ENCODE peak calls at places on chromosomes 1 and 21, in seven cellular contexts. E is body of pancreas, U is heart right ventricle, V is BE2C, H is psoas muscle, D is stomach, J is pancreas. X is an unnamed sample.
A peak's percentile ranks its signal among the peaks of the same experiment; 100 is the strongest.

GRCh38 chr1:45359882-45360513 is 19.8 kb upstream of the MUTYH start:
- DNase-seq in V (peak; percentile 37), D (peak; percentile 69), J (no peak), E (peak; percentile 69), U (peak; percentile 80), H (peak; percentile 49), X (peak; percentile 60)

GRCh38 chr21:42747267-42747701 is 93.9 kb downstream of the PDE9A start:
- DNase-seq in V (no peak), E (no peak), U (no peak), J (no peak), H (no peak), D (no peak), X (no peak)

GRCh38 chr1:26021647-26022403 is at the start of gene EXTL1:
- DNase-seq in V (peak; percentile 73), U (peak; percentile 79), D (no peak), E (no peak), H (peak; percentile 64), J (no peak), X (no peak)

GRCh38 chr1:1319646-1319941 is 4.9 kb downstream of the INTS11 start:
- DNase-seq in V (no peak), U (no peak), H (no peak), E (no peak), D (no peak), J (no peak), X (no peak)

GRCh38 chr1:166999500-166999899 is 10.4 kb downstream of the MAEL start:
- DNase-seq in U (no peak), J (no peak), E (no peak), V (no peak), H (no peak), D (no peak), X (no peak)

GRCh38 chr1:198771562-198772153 is 132.8 kb downstream of the PTPRC start:
- DNase-seq in H (no peak), J (no peak), D (no peak), E (no peak), U (no peak), V (peak; percentile 60), X (no peak)

GRCh38 chr1:175563556-175563955 is 179.8 kb downstream of the TNR start:
- DNase-seq in J (no peak), D (no peak), V (no peak), U (no peak), E (no peak), H (no peak), X (no peak)

GRCh38 chr1:246280551-246280950 is 226.5 kb downstream of the SMYD3 start:
- DNase-seq in U (no peak), E (no peak), V (peak; percentile 42), D (no peak), J (no peak), H (no peak), X (no peak)

GRCh38 chr1:12258272-12258671 is 28.4 kb downstream of the VPS13D start:
- DNase-seq in H (no peak), D (no peak), E (no peak), U (no peak), J (no peak), V (no peak), X (no peak)

GRCh38 chr21:44525431-44526095 is 14.4 kb downstream of the KRTAP10-1 start:
- DNase-seq in U (no peak), H (no peak), D (peak; percentile 23), V (peak; percentile 9), E (no peak), J (peak; percentile 48), X (no peak)

GRCh38 chr1:78683079-78683478 is 33.4 kb downstream of the IFI44 start:
- DNase-seq in D (no peak), H (no peak), E (no peak), V (no peak), J (no peak), U (no peak), X (no peak)

GRCh38 chr1:233020441-233020840 is 70.0 kb downstream of the NTPCR start:
- DNase-seq in J (no peak), U (peak; percentile 8), D (no peak), H (peak; percentile 19), V (no peak), E (no peak), X (no peak)

GRCh38 chr1:167517535-167518330 is 596 bp downstream of the CD247 start:
- DNase-seq in H (peak; percentile 35), D (no peak), E (no peak), J (no peak), V (peak; percentile 21), U (no peak), X (no peak)

GRCh38 chr1:28783363-28783762 is 28.6 kb upstream of the OPRD1 start:
- DNase-seq in E (no peak), J (no peak), V (no peak), H (no peak), U (no peak), D (no peak), X (no peak)
- TF ChIP-seq CTCF in E (no peak), J (no peak), V (no peak), H (no peak), U (no peak), D (no peak), X (no peak)

GRCh38 chr1:206593351-206593925 is 18.8 kb downstream of the EIF2D start:
- DNase-seq in J (no peak), H (no peak), U (no peak), V (no peak), E (no peak), D (no peak), X (no peak)
- H3K36me3 ChIP-seq in J (no peaks in the 10 kb centered on the region), H (peaks cover 98% of the 10 kb centered on the region), U (peaks cover 98% of the 10 kb centered on the region), V (peaks cover 61% of the 10 kb centered on the region), E (peaks cover 31% of the 10 kb centered on the region), D (peaks cover 92% of the 10 kb centered on the region), X (peaks cover 35% of the 10 kb centered on the region)

GRCh38 chr1:18875796-18876128 is 16.3 kb upstream of the TAS1R2 start:
- DNase-seq in U (no peak), V (no peak), D (no peak), J (no peak), H (no peak), E (no peak), X (no peak)

GRCh38 chr1:18876210-18876609 is 16.8 kb upstream of the TAS1R2 start:
- DNase-seq in U (no peak), V (no peak), H (no peak), D (no peak), E (no peak), J (no peak), X (no peak)

GRCh38 chr1:18874036-18874435 is 14.6 kb upstream of the TAS1R2 start:
- DNase-seq in H (no peak), D (no peak), J (no peak), V (no peak), U (no peak), E (no peak), X (no peak)

GRCh38 chr1:18874600-18874999 is 15.1 kb upstream of the TAS1R2 start:
- DNase-seq in U (no peak), E (no peak), H (no peak), D (peak; percentile 49), J (no peak), V (no peak), X (no peak)

GRCh38 chr1:18875107-18875795 is 15.8 kb upstream of the TAS1R2 start:
- DNase-seq in D (peak; percentile 83), V (peak; percentile 80), U (peak; percentile 79), H (peak; percentile 81), E (peak; percentile 86), J (peak; percentile 93), X (peak; percentile 85)
- H3K4me1 ChIP-seq in D (no peaks in the 10 kb centered on the region), V (no peaks in the 10 kb centered on the region), U (peaks cover 6% of the 10 kb centered on the region), H (no peaks in the 10 kb centered on the region), E (peaks cover under 1% of the 10 kb centered on the region), J (no peaks in the 10 kb centered on the region), X (no peaks in the 10 kb centered on the region)

DNA sequence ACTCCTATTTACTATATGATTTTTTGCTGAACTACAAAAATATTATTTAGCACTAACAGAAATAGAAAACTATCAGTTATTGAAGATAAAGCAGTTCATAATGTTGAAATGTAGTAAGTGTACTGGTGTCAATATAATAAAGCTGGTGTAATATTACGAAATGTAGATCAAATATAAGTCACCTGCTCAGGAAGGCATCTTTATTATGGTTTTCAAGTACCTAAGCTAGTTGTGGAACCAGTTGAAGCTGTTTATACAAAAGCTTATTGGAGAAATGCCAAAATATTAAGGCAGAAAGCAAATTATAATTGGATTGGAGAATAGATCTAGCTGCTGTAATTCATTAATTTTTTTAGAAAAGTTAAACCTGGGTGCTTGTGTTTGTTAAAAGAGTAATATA is 6.2 kb upstream of the MARK1 start:
- DNase-seq in V (no peak), H (no peak), E (no peak), U (no peak), D (no peak), J (no peak), X (no peak)
- TF ChIP-seq CTCF in V (no peak), H (no peak), E (no peak), U (no peak), D (no peak), J (no peak), X (no peak)

GRCh38 chr1:28755701-28756100 is 19.0 kb downstream of the YTHDF2 start:
- DNase-seq in D (no peak), V (no peak), H (no peak), U (no peak), E (no peak), J (no peak), X (no peak)

GRCh38 chr1:28758420-28758819 is 21.7 kb downstream of the YTHDF2 start:
- DNase-seq in U (no peak), H (no peak), D (no peak), V (no peak), E (no peak), J (no peak), X (no peak)

GRCh38 chr1:28761189-28761588 is 24.4 kb downstream of the YTHDF2 start:
- DNase-seq in U (no peak), V (no peak), E (no peak), J (no peak), H (no peak), D (no peak), X (no peak)

GRCh38 chr1:28759257-28759656 is 22.5 kb downstream of the YTHDF2 start:
- DNase-seq in E (no peak), H (no peak), U (no peak), D (no peak), J (no peak), V (no peak), X (no peak)

DNA sequence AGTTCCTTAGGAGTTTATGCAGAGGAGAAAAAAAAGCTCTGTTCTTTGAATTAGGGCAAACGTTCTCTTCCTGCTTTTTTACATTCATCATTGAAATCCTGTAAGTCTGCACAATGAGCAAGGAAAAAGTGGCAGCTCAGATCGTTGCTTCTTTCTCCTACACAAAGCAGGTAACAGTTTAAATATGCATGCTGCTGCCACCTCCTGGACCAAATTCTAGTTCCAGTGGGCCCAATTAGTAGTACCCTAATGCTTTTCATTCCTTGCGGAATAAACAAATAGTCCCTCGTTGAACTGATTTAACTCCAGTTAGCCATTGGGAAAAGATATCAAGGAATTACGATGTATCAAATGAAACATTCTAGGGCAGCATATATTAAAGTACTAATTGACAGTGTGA is 20.1 kb downstream of the YTHDF2 start:
- DNase-seq in J (no peak), H (no peak), V (no peak), U (no peak), E (no peak), D (no peak), X (no peak)
- H3K36me3 ChIP-seq in J (no peaks in the 10 kb centered on the region), H (peaks cover 15% of the 10 kb centered on the region), V (peaks cover 34% of the 10 kb centered on the region), U (peaks cover 48% of the 10 kb centered on the region), E (peaks cover 2% of the 10 kb centered on the region), D (peaks cover 34% of the 10 kb centered on the region), X (peaks cover 12% of the 10 kb centered on the region)

GRCh38 chr1:6358144-6358624 is 35.4 kb downstream of the ACOT7 start:
- DNase-seq in J (no peak), U (no peak), V (no peak), H (no peak), D (no peak), E (no peak), X (no peak)
- H3K4me1 ChIP-seq in J (peaks cover 19% of the 10 kb centered on the region), U (peaks cover 40% of the 10 kb centered on the region), V (peaks cover 30% of the 10 kb centered on the region), H (peaks cover 12% of the 10 kb centered on the region), D (peaks cover 72% of the 10 kb centered on the region), E (peaks cover 54% of the 10 kb centered on the region), X (peaks cover 9% of the 10 kb centered on the region)

GRCh38 chr1:23178931-23179330 is 10.3 kb upstream of the LUZP1 start:
- DNase-seq in D (no peak), E (no peak), J (no peak), H (no peak), U (no peak), V (no peak), X (no peak)
- TF ChIP-seq CTCF in D (peak; percentile 28), E (peak; percentile 16), J (no peak), H (peak; percentile 26), U (no peak), V (peak; percentile 26), X (no peak)